ENCODE peak calls at places on chromosomes 3 and 15, in eight cellular contexts. R is ovary; K is CD4-positive, alpha-beta memory T cell; P is CD8-positive, alpha-beta T cell; J is RWPE2; L is heart left ventricle; T is transverse colon; C is A549. E is an unnamed sample. For H3K9me3, the result is how much of the 10 kb centered on the place peaks cover.

GRCh38 chr3:192121921-192122320 is 605.4 kb downstream of the FGF12 start:
- DNase-seq in R (no peak), T (no peak), K (no peak), P (no peak), C (no peak), J (no peak), L (no peak), E (no peak)

GRCh38 chr15:74978503-74978902 is 16.9 kb upstream of the SCAMP5 start:
- DNase-seq in C (no peak), J (no peak), P (no peak), T (no peak), K (no peak), L (no peak), R (no peak), E (no peak)

GRCh38 chr3:45441570-45442313 is 53.4 kb downstream of the LARS2 start:
- DNase-seq in C (no peak), R (no peak), P (no peak), K (no peak), T (no peak), L (no peak), J (no peak), E (no peak)

GRCh38 chr3:184820525-184820924 is 8.6 kb downstream of the VPS8 start:
- DNase-seq in T (no peak), R (no peak), K (no peak), L (no peak), P (no peak), J (no peak), C (no peak), E (no peak)

GRCh38 chr3:81799403-81799802 is 38.0 kb upstream of the GBE1 start:
- DNase-seq in J (no peak), P (no peak), L (no peak), C (no peak), K (no peak), R (no peak), T (no peak), E (no peak)

GRCh38 chr15:80162059-80162554 is 9.3 kb downstream of the FAH start:
- DNase-seq in T (no peak), L (no peak), K (no peak), J (peak), P (no peak), R (no peak), C (no peak), E (no peak)

GRCh38 chr3:64343692-64344440 is 118.6 kb upstream of the PRICKLE2 start:
- DNase-seq in P (no peak), T (no peak), J (no peak), R (no peak), L (no peak), C (no peak), K (no peak), E (no peak)

GRCh38 chr15:68228971-68229385 is 550 bp downstream of the CLN6 start:
- DNase-seq in C (peak), K (peak), L (no peak), P (no peak), T (no peak), R (no peak), J (peak), E (peak)

GRCh38 chr15:74027688-74028087 is 33.2 kb downstream of the PML start:
- DNase-seq in R (no peak), J (no peak), P (no peak), L (no peak), C (no peak), K (no peak), T (no peak), E (no peak)

GRCh38 chr3:128123231-128123537 is 428 bp downstream of the RUVBL1 start:
- DNase-seq in P (no peak), K (no peak), J (no peak), L (no peak), R (peak), T (no peak), C (no peak), E (no peak)

GRCh38 chr3:144760831-144761230 is 789.2 kb downstream of the DIPK2A start:
- DNase-seq in C (no peak), P (no peak), L (no peak), T (no peak), J (no peak), K (no peak), R (no peak), E (no peak)

GRCh38 chr3:149128856-149129255 is 582 bp upstream of the HPS3 start:
- DNase-seq in T (no peak), R (no peak), K (no peak), J (no peak), C (no peak), L (no peak), P (no peak), E (no peak)

GRCh38 chr15:68578175-68578959 is 426 bp upstream of the CORO2B start:
- DNase-seq in P (no peak), C (peak), J (no peak), L (peak), R (peak), T (peak), K (peak), E (peak)

GRCh38 chr3:27976933-27977332 is 254.8 kb upstream of the EOMES start:
- DNase-seq in C (peak), K (no peak), J (no peak), P (no peak), R (no peak), L (no peak), T (no peak), E (no peak)

GRCh38 chr3:57434041-57434440 is 110.1 kb downstream of the DNAH12 start:
- DNase-seq in J (no peak), C (peak), P (no peak), T (no peak), K (no peak), R (no peak), L (no peak), E (no peak)

GRCh38 chr3:186638259-186638658 is 1.9 kb upstream of the FETUB start:
- DNase-seq in R (no peak), P (no peak), K (no peak), C (no peak), T (peak), L (no peak), J (no peak), E (no peak)

GRCh38 chr3:40057077-40057476 is 247.7 kb downstream of the MYRIP start:
- DNase-seq in K (no peak), J (no peak), L (no peak), T (no peak), R (no peak), P (no peak), C (no peak), E (no peak)

GRCh38 chr3:85360742-85361387 is 402.1 kb downstream of the CADM2 start:
- DNase-seq in C (peak), J (no peak), T (peak), P (no peak), R (no peak), K (no peak), L (peak), E (peak)

GRCh38 chr3:53464424-53464823 is 30.0 kb upstream of the CACNA1D start:
- DNase-seq in J (no peak), T (no peak), R (no peak), P (no peak), L (no peak), C (peak), K (no peak), E (no peak)

GRCh38 chr15:22839046-22839705 is 710 bp downstream of the NIPA2 start:
- DNase-seq in L (no peak), T (no peak), J (no peak), C (no peak), K (peak), P (no peak), R (no peak), E (no peak)

GRCh38 chr3:127632441-127632840 is 3.5 kb downstream of the PODXL2 start:
- DNase-seq in T (no peak), L (no peak), P (no peak), C (no peak), J (no peak), K (no peak), R (no peak), E (no peak)

GRCh38 chr3:35422826-35423601 is 216.3 kb upstream of the ARPP21 start:
- DNase-seq in R (no peak), P (no peak), T (no peak), L (no peak), C (no peak), K (no peak), J (no peak), E (no peak)

GRCh38 chr15:73335026-73335425 is 33.7 kb downstream of the HCN4 start:
- DNase-seq in T (no peak), C (no peak), P (no peak), K (no peak), L (no peak), J (peak), R (no peak), E (no peak)

GRCh38 chr3:104291878-104292277 is 1074.8 kb upstream of the ALCAM start:
- DNase-seq in T (no peak), K (peak), R (no peak), P (no peak), J (no peak), C (no peak), L (no peak), E (no peak)

GRCh38 chr15:47431501-47431900 is 285.8 kb upstream of the SEMA6D start:
- DNase-seq in C (no peak), T (no peak), R (no peak), J (no peak), K (no peak), L (no peak), P (no peak), E (no peak)

GRCh38 chr3:31550452-31551251 is 17.9 kb downstream of the STT3B start:
- DNase-seq in J (no peak), P (no peak), T (no peak), R (no peak), L (no peak), C (peak), K (peak), E (peak)

GRCh38 chr3:5426094-5426883 is 238.8 kb downstream of the EDEM1 start:
- DNase-seq in P (peak), T (peak), J (peak), C (peak), K (peak), L (peak), R (peak), E (peak)

GRCh38 chr15:40793216-40793989 is 13.5 kb upstream of the ZFYVE19 start:
- DNase-seq in K (no peak), C (peak), T (peak), P (no peak), J (peak), L (no peak), R (peak), E (no peak)

GRCh38 chr3:97010881-97011657 is 196.7 kb downstream of the EPHA6 start:
- DNase-seq in K (no peak), T (no peak), L (no peak), J (no peak), P (no peak), C (no peak), R (no peak), E (no peak)
- H3K9me3 ChIP-seq in K (under half), T (under half), L (under half), J (under half), P (under half), C (under half), R (under half), E (under half)

GRCh38 chr15:25245801-25246622 is 192.8 kb downstream of the UBE3A start:
- DNase-seq in C (no peak), J (no peak), K (no peak), R (no peak), L (peak), P (no peak), T (peak), E (no peak)
- H3K9me3 ChIP-seq in C (under half), J (half or more), K (under half), R (under half), L (under half), P (under half), T (under half), E (under half)

GRCh38 chr15:97194750-97195149 is 765.8 kb upstream of the ARRDC4 start:
- DNase-seq in T (no peak), L (no peak), C (no peak), P (no peak), K (no peak), J (no peak), R (no peak), E (no peak)

GRCh38 chr15:97200161-97200560 is 760.3 kb upstream of the ARRDC4 start:
- DNase-seq in T (no peak), K (no peak), C (no peak), L (no peak), P (no peak), J (no peak), R (no peak), E (no peak)

DNA sequence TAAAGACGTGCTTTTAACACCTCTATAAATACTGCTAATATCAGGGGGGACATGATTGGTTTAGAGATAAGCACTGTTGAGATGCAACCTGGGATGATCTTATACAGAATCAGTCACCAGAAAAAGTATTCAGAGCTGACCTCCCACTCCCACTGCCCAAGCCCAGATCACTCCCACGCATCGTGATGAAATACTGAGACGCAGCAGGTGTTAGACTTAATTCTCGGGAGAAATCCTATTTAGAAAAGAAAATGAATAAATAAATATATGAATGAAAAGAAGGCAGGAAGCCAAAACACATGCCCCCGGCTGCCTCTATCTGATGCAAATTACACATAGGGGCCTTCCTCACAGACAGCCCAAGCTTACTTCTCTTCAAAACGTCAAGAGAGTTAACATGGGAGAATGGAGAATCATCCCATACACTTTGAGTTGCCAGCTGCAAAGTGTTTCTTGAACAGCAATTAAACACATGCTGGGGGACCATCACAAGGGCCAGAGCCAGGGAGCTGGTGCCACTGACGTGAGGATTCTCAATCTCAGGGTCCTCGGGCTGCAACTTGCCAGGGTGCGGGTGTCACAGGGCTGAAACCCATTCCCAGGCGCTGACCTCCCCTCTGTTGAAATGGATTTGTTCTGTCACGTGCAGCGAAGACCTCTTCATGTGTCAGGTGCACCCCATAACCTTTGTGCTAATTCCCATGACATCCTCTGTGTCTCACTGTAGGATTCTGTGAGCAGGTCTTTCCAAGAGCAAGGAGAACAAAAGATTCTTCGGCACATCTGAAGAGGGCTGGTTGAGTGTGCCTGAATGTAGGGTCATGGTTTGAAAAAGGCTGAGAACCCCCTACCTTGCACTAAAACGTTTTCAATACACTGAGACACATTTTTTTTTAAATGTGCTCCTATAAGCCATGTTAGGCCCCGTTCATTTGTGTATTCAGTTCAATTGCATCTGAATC is 764.2 kb upstream of the ARRDC4 start:
- DNase-seq in L (no peak), J (no peak), T (no peak), P (no peak), K (no peak), R (no peak), C (no peak), E (no peak)
- H3K9me3 ChIP-seq in L (under half), J (under half), T (under half), P (under half), K (under half), R (under half), C (under half), E (under half)

GRCh38 chr3:139457066-139457465 is 19.2 kb downstream of the RBP2 start:
- DNase-seq in C (no peak), L (no peak), P (no peak), K (no peak), J (no peak), T (no peak), R (no peak), E (no peak)

GRCh38 chr3:139456391-139456790 is 19.9 kb downstream of the RBP2 start:
- DNase-seq in K (no peak), C (no peak), R (no peak), L (no peak), P (no peak), T (no peak), J (no peak), E (no peak)

GRCh38 chr3:139460529-139460928 is 15.8 kb downstream of the RBP2 start:
- DNase-seq in C (no peak), L (no peak), K (no peak), J (no peak), R (no peak), P (no peak), T (no peak), E (no peak)

GRCh38 chr3:139460096-139460495 is 16.2 kb downstream of the RBP2 start:
- DNase-seq in C (no peak), K (no peak), P (no peak), T (no peak), L (no peak), R (no peak), J (no peak), E (no peak)

DNA sequence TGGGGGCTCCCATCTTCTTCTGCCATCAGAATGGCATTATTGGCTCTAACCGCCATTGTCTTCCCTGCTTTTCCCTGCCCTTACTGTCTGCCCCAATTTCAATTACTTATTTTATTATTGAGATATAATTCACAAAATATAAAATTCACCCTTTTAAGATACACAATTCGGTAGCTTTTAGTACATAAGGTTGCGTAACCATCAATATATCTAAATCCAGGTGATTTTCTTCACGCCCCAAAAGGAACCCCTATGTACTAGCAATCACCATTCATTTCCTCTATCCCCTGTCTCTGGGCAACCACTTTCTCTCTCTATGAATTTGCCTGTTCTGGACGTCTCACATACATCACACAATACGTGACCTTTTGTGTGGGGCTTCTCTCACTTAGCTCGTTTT is 18.0 kb downstream of the RBP2 start:
- DNase-seq in T (no peak), R (no peak), P (no peak), J (no peak), C (no peak), L (no peak), K (no peak), E (no peak)
- H3K9me3 ChIP-seq in T (under half), R (under half), P (under half), J (under half), C (under half), L (under half), K (under half), E (under half)

GRCh38 chr3:178518660-178519396 is 17.4 kb upstream of the KCNMB2 start:
- DNase-seq in C (no peak), R (no peak), K (no peak), L (no peak), T (no peak), P (no peak), J (no peak), E (no peak)

GRCh38 chr3:178525180-178525704 is 11.0 kb upstream of the KCNMB2 start:
- DNase-seq in T (no peak), J (no peak), C (no peak), L (no peak), P (no peak), K (no peak), R (no peak), E (no peak)

GRCh38 chr3:178520436-178520835 is 15.8 kb upstream of the KCNMB2 start:
- DNase-seq in R (no peak), P (no peak), J (no peak), T (no peak), K (no peak), C (no peak), L (no peak), E (no peak)

GRCh38 chr3:178519701-178520100 is 16.5 kb upstream of the KCNMB2 start:
- DNase-seq in L (no peak), J (no peak), P (no peak), T (no peak), K (no peak), R (no peak), C (no peak), E (no peak)

DNA sequence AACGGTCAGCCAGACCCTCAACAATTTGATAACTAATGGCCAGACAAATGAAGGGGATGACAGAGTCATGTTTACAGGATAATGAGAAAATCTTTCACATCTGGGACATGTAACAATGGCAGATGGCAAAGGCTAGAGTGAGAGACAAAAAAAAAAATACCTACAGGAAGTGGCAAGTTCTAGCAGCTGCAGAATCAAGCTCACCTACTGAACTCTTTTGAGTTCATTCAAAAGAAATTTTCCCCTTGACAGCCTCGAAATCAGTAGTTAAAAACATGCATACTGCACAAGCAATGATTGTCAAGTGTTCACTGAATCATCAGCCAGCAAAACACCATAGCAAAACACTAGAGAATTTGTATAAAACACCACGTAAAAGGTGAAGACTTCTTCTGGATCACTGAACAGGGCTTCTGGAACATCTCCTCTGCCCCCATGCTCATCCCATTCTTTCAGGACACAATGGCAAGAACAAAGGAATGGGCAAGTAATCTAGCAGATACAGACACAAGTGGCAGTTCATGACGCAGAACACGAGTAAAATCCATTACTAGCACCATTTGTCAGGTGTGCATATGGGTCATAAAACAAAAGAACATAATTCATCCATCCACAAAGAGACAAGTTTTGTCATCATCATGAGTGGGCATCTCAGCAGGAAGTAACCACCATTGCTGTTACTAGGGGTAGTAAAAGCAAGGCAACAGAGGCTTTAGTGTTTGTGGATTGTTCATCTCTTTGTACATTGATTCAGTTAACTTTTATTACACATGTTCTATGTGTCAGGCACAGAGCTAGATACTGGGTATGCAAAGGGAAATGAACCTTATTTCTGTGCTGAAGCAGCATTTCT is 13.8 kb upstream of the KCNMB2 start:
- DNase-seq in C (no peak), J (no peak), L (no peak), T (no peak), R (no peak), P (no peak), K (no peak), E (no peak)
- H3K9me3 ChIP-seq in C (under half), J (under half), L (under half), T (under half), R (under half), P (under half), K (under half), E (under half)

DNA sequence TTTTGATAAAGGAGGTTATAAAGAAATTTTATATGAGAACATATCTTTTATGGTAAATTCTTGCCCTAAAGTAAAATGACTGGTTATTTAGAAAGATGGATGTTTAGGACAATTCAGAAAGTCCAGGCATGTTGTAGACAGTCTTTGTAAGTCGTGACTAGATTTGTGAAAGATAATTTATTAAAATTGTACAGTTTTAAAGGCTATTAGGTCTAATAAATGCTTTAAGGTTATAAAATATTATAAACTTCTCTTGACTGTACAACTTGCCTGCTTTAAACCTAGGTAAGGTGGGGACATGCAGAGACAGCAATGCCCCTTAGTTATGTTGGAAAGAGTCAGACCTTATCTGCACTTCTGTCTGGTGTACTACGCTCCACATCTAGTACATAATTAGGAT is 933.5 kb downstream of the SI start:
- DNase-seq in J (no peak), P (no peak), C (no peak), R (no peak), L (no peak), T (no peak), K (no peak), E (no peak)
- H3K9me3 ChIP-seq in J (under half), P (under half), C (under half), R (under half), L (under half), T (under half), K (under half), E (under half)

GRCh38 chr15:100279446-100279845 is 62.3 kb downstream of the ADAMTS17 start:
- DNase-seq in P (no peak), J (no peak), K (no peak), T (no peak), R (no peak), L (no peak), C (no peak), E (no peak)
- H3K9me3 ChIP-seq in P (under half), J (under half), K (under half), T (under half), R (under half), L (under half), C (under half), E (under half)